ENCODE peak calls at places on chromosomes 16 and 17, in ten cellular contexts. One of them, this sample, is unnamed.

GRCh38 chr17:80384078-80384960 is 30.6 kb upstream of the ENDOV start:
- DNase-seq in mammary epithelial cell: no peak
- DNase-seq in stimulated activated CD4-positive, alpha-beta T cell treated with anti-CD3 and anti-CD28 coated beads, Interleukin-1b, Interleukin-23, amount 100 ng/mL, for 24 hours: no peak
- DNase-seq in stimulated activated CD8-positive, alpha-beta memory T cell treated with anti-CD3 and anti-CD28 coated beads, Interleukin-2, amount 100 ng/mL, for 1 hour: no peak
- DNase-seq in NCI-H2081: no peak
- DNase-seq in left colon: no peak
- DNase-seq in epithelial cell of esophagus: no peak
- DNase-seq in amniotic epithelial cell: no peak
- DNase-seq in HFF-Myc: no peak
- DNase-seq in T-helper 2 cell: no peak
- DNase-seq in this sample: no peak

GRCh38 chr16:28884045-28884444 is 5.8 kb downstream of the ATP2A1 start:
- DNase-seq in mammary epithelial cell: no peak
- DNase-seq in stimulated activated CD4-positive, alpha-beta T cell treated with anti-CD3 and anti-CD28 coated beads, Interleukin-1b, Interleukin-23, amount 100 ng/mL, for 24 hours: no peak
- DNase-seq in stimulated activated CD8-positive, alpha-beta memory T cell treated with anti-CD3 and anti-CD28 coated beads, Interleukin-2, amount 100 ng/mL, for 1 hour: no peak
- DNase-seq in NCI-H2081: no peak
- DNase-seq in left colon: no peak
- DNase-seq in epithelial cell of esophagus: no peak
- DNase-seq in amniotic epithelial cell: no peak
- DNase-seq in HFF-Myc: no peak
- DNase-seq in T-helper 2 cell: no peak
- DNase-seq in this sample: no peak

GRCh38 chr17:45867171-45867570 is 22.5 kb downstream of the SPPL2C start:
- DNase-seq in mammary epithelial cell: no peak
- DNase-seq in stimulated activated CD4-positive, alpha-beta T cell treated with anti-CD3 and anti-CD28 coated beads, Interleukin-1b, Interleukin-23, amount 100 ng/mL, for 24 hours: no peak
- DNase-seq in stimulated activated CD8-positive, alpha-beta memory T cell treated with anti-CD3 and anti-CD28 coated beads, Interleukin-2, amount 100 ng/mL, for 1 hour: no peak
- DNase-seq in NCI-H2081: no peak
- DNase-seq in left colon: no peak
- DNase-seq in epithelial cell of esophagus: no peak
- DNase-seq in amniotic epithelial cell: no peak
- DNase-seq in HFF-Myc: no peak
- DNase-seq in T-helper 2 cell: no peak
- DNase-seq in this sample: no peak

GRCh38 chr16:56672761-56673536 is 3.3 kb downstream of the MT1H start:
- DNase-seq in mammary epithelial cell: no peak
- DNase-seq in stimulated activated CD4-positive, alpha-beta T cell treated with anti-CD3 and anti-CD28 coated beads, Interleukin-1b, Interleukin-23, amount 100 ng/mL, for 24 hours: no peak
- DNase-seq in stimulated activated CD8-positive, alpha-beta memory T cell treated with anti-CD3 and anti-CD28 coated beads, Interleukin-2, amount 100 ng/mL, for 1 hour: no peak
- DNase-seq in NCI-H2081: no peak
- DNase-seq in left colon: no peak
- DNase-seq in epithelial cell of esophagus: peak; percentile 30
- DNase-seq in amniotic epithelial cell: no peak
- DNase-seq in HFF-Myc: no peak
- DNase-seq in T-helper 2 cell: no peak
- DNase-seq in this sample: no peak

GRCh38 chr17:83132251-83133081 is 53.1 kb downstream of the METRNL start:
- DNase-seq in mammary epithelial cell: no peak
- DNase-seq in stimulated activated CD4-positive, alpha-beta T cell treated with anti-CD3 and anti-CD28 coated beads, Interleukin-1b, Interleukin-23, amount 100 ng/mL, for 24 hours: no peak
- DNase-seq in stimulated activated CD8-positive, alpha-beta memory T cell treated with anti-CD3 and anti-CD28 coated beads, Interleukin-2, amount 100 ng/mL, for 1 hour: no peak
- DNase-seq in NCI-H2081: no peak
- DNase-seq in left colon: no peak
- DNase-seq in epithelial cell of esophagus: no peak
- DNase-seq in amniotic epithelial cell: no peak
- DNase-seq in HFF-Myc: no peak
- DNase-seq in T-helper 2 cell: no peak
- DNase-seq in this sample: no peak

GRCh38 chr16:79754081-79754872 is 153.7 kb upstream of the MAF start:
- DNase-seq in mammary epithelial cell: no peak
- DNase-seq in stimulated activated CD4-positive, alpha-beta T cell treated with anti-CD3 and anti-CD28 coated beads, Interleukin-1b, Interleukin-23, amount 100 ng/mL, for 24 hours: no peak
- DNase-seq in stimulated activated CD8-positive, alpha-beta memory T cell treated with anti-CD3 and anti-CD28 coated beads, Interleukin-2, amount 100 ng/mL, for 1 hour: no peak
- DNase-seq in NCI-H2081: no peak
- DNase-seq in left colon: no peak
- DNase-seq in epithelial cell of esophagus: no peak
- DNase-seq in amniotic epithelial cell: peak; percentile 21
- DNase-seq in HFF-Myc: no peak
- DNase-seq in T-helper 2 cell: no peak
- DNase-seq in this sample: no peak

GRCh38 chr16:49352923-49353322 is 20.7 kb upstream of the C16orf78 start:
- DNase-seq in mammary epithelial cell: no peak
- DNase-seq in stimulated activated CD4-positive, alpha-beta T cell treated with anti-CD3 and anti-CD28 coated beads, Interleukin-1b, Interleukin-23, amount 100 ng/mL, for 24 hours: no peak
- DNase-seq in stimulated activated CD8-positive, alpha-beta memory T cell treated with anti-CD3 and anti-CD28 coated beads, Interleukin-2, amount 100 ng/mL, for 1 hour: no peak
- DNase-seq in NCI-H2081: no peak
- DNase-seq in left colon: no peak
- DNase-seq in epithelial cell of esophagus: no peak
- DNase-seq in amniotic epithelial cell: no peak
- DNase-seq in HFF-Myc: no peak
- DNase-seq in T-helper 2 cell: no peak
- DNase-seq in this sample: no peak

GRCh38 chr17:835263-835662 is 53.1 kb downstream of the MRM3 start:
- DNase-seq in mammary epithelial cell: peak; percentile 80
- DNase-seq in stimulated activated CD4-positive, alpha-beta T cell treated with anti-CD3 and anti-CD28 coated beads, Interleukin-1b, Interleukin-23, amount 100 ng/mL, for 24 hours: no peak
- DNase-seq in stimulated activated CD8-positive, alpha-beta memory T cell treated with anti-CD3 and anti-CD28 coated beads, Interleukin-2, amount 100 ng/mL, for 1 hour: no peak
- DNase-seq in NCI-H2081: no peak
- DNase-seq in left colon: no peak
- DNase-seq in epithelial cell of esophagus: peak; percentile 28
- DNase-seq in amniotic epithelial cell: peak; percentile 98
- DNase-seq in HFF-Myc: peak; percentile 84
- DNase-seq in T-helper 2 cell: no peak
- DNase-seq in this sample: no peak

GRCh38 chr16:30065943-30066881 is 652 bp downstream of the ALDOA start:
- DNase-seq in mammary epithelial cell: peak; percentile 71
- DNase-seq in stimulated activated CD4-positive, alpha-beta T cell treated with anti-CD3 and anti-CD28 coated beads, Interleukin-1b, Interleukin-23, amount 100 ng/mL, for 24 hours: peak; percentile 30
- DNase-seq in stimulated activated CD8-positive, alpha-beta memory T cell treated with anti-CD3 and anti-CD28 coated beads, Interleukin-2, amount 100 ng/mL, for 1 hour: no peak
- DNase-seq in NCI-H2081: no peak
- DNase-seq in left colon: no peak
- DNase-seq in epithelial cell of esophagus: peak; percentile 66
- DNase-seq in amniotic epithelial cell: peak; percentile 77
- DNase-seq in HFF-Myc: no peak
- DNase-seq in T-helper 2 cell: peak; percentile 17
- DNase-seq in this sample: no peak